ENCODE peak calls at places on chromosomes 6 and 20, in four cellular contexts. J is left lung; R is T-helper 1 cell; I is activated CD4-positive, alpha-beta T cell treated with anti-CD3 and anti-CD28 coated beads, Interleukin-2, amount 50 U/mL, for 1 hour. D is an unnamed sample.

GRCh38 chr20:10051185-10051584 is 16.4 kb downstream of the ANKEF1 start:
- DNase-seq in J (no peak), R (no peak), I (no peak), D (no peak)

GRCh38 chr6:119858901-119859300 is 509.3 kb upstream of the MAN1A1 start:
- DNase-seq in I (no peak), J (no peak), R (no peak), D (no peak)

GRCh38 chr6:141261016-141261671 is 871.6 kb upstream of the GJE1 start:
- DNase-seq in I (no peak), J (no peak), R (no peak), D (no peak)

GRCh38 chr6:96162711-96163120 is 146.9 kb downstream of the FUT9 start:
- DNase-seq in I (no peak), R (no peak), J (no peak), D (no peak)

GRCh38 chr6:160417550-160417949 is 69.4 kb downstream of the SLC22A3 start:
- DNase-seq in I (no peak), J (no peak), R (no peak), D (no peak)

GRCh38 chr6:101150226-101150625 is 243.3 kb upstream of the GRIK2 start:
- DNase-seq in R (no peak), I (no peak), J (no peak), D (no peak)

GRCh38 chr6:138011413-138011812 is 95.8 kb downstream of the PERP start:
- DNase-seq in R (no peak), J (no peak), I (no peak), D (no peak)

GRCh38 chr20:10034717-10035571 is at the start of gene ANKEF1:
- DNase-seq in R (peak), J (peak), I (peak), D (peak)

GRCh38 chr6:148177589-148178233 is 164.9 kb upstream of the SASH1 start:
- DNase-seq in I (peak), J (peak), R (no peak), D (peak)

GRCh38 chr6:134170844-134171243 is 118.4 kb upstream of the SLC2A12 start:
- DNase-seq in J (no peak), R (no peak), I (no peak), D (no peak)

GRCh38 chr6:52063584-52064400 is 23.6 kb downstream of the PKHD1 start:
- DNase-seq in J (no peak), R (peak), I (peak), D (peak)

GRCh38 chr20:60242836-60243520 is 284.8 kb downstream of the CDH26 start:
- DNase-seq in R (no peak), I (no peak), J (no peak), D (no peak)

GRCh38 chr6:34536959-34537848 is 18.9 kb downstream of the SPDEF start:
- DNase-seq in R (no peak), J (no peak), I (no peak), D (no peak)

GRCh38 chr6:73722318-73723060 is 26.5 kb downstream of the CD109 start:
- DNase-seq in I (no peak), J (no peak), R (no peak), D (no peak)

GRCh38 chr6:36730424-36731380 is 33.1 kb downstream of the RAB44 start:
- DNase-seq in I (no peak), R (no peak), J (no peak), D (no peak)

GRCh38 chr6:128696651-128697391 is 176.4 kb upstream of the PTPRK start:
- DNase-seq in I (no peak), R (no peak), J (no peak), D (no peak)

GRCh38 chr6:89050155-89050554 is 30.4 kb upstream of the PNRC1 start:
- DNase-seq in J (no peak), I (no peak), R (no peak), D (peak)

GRCh38 chr6:88670369-88670768 is 293.0 kb downstream of the RNGTT start:
- DNase-seq in I (no peak), J (no peak), R (no peak), D (no peak)

GRCh38 chr6:89379281-89379680 is 26.8 kb upstream of the UBE2J1 start:
- DNase-seq in J (no peak), R (no peak), I (no peak), D (no peak)

GRCh38 chr20:41150664-41151063 is 13.3 kb downstream of the PLCG1 start:
- DNase-seq in J (no peak), R (no peak), I (no peak), D (no peak)

GRCh38 chr20:57290178-57290484 is 23.7 kb upstream of the BMP7 start:
- DNase-seq in J (no peak), R (no peak), I (no peak), D (no peak)

GRCh38 chr6:132264101-132264500 is 137.2 kb downstream of the MOXD1 start:
- DNase-seq in J (no peak), I (no peak), R (no peak), D (no peak)

GRCh38 chr6:108781419-108782110 is 66.7 kb upstream of the ARMC2 start:
- DNase-seq in R (no peak), J (no peak), I (peak), D (peak)

GRCh38 chr6:117397536-117398227 is 28.1 kb downstream of the ROS1 start:
- DNase-seq in I (no peak), J (no peak), R (no peak), D (no peak)

GRCh38 chr6:116105247-116105646 is 4.6 kb downstream of the NT5DC1 start:
- DNase-seq in R (no peak), I (no peak), J (no peak), D (no peak)

D was measured in testis.